ENCODE peak calls at places on chromosomes 11 and 22, in five cellular contexts. V, W, Q, S and T are unnamed samples.

GRCh38 chr22:19103881-19104821 is 18.1 kb downstream of the DGCR2 start:
- DNase-seq in W (no peak), V (peak), Q (no peak), S (no peak), T (no peak)

GRCh38 chr11:12016246-12016645 is 7.8 kb upstream of the DKK3 start:
- DNase-seq in V (no peak), Q (no peak), S (no peak), W (no peak), T (no peak)

GRCh38 chr22:32909561-32910348 is 108.2 kb downstream of the TIMP3 start:
- DNase-seq in S (no peak), Q (no peak), V (no peak), W (no peak), T (no peak)

GRCh38 chr22:23251445-23252093 is 71.3 kb downstream of the BCR start:
- DNase-seq in V (no peak), S (peak), Q (peak), W (peak), T (peak)

GRCh38 chr11:91104237-91104636 is 881.4 kb upstream of the CHORDC1 start:
- DNase-seq in Q (peak), V (peak), W (no peak), S (peak), T (peak)

GRCh38 chr11:2929511-2929879 is 275 bp upstream of the PHLDA2 start:
- DNase-seq in V (peak), Q (peak), W (peak), S (peak), T (peak)

GRCh38 chr11:102026975-102027374 is 20.3 kb upstream of the CFAP300 start:
- DNase-seq in V (no peak), S (no peak), W (no peak), Q (no peak), T (no peak)

GRCh38 chr22:24055283-24055682 is 44.2 kb downstream of the CABIN1 start:
- DNase-seq in W (no peak), Q (no peak), S (no peak), V (no peak), T (no peak)

GRCh38 chr22:17920145-17920605 is 104.2 kb downstream of the MICAL3 start:
- DNase-seq in V (no peak), S (peak), W (peak), Q (no peak), T (peak)
- TF ChIP-seq CTCF in V (no peak), S (no peak), W (no peak), Q (no peak), T (no peak)

GRCh38 chr22:21094911-21095772 is 49.4 kb downstream of the LRRC74B start:
- DNase-seq in S (no peak), Q (no peak), W (no peak), V (no peak), T (no peak)

GRCh38 chr22:21095773-21096107 is 50.0 kb downstream of the LRRC74B start:
- DNase-seq in V (no peak), S (no peak), Q (no peak), W (no peak), T (no peak)

GRCh38 chr22:21099578-21099977 is 53.8 kb downstream of the LRRC74B start:
- DNase-seq in S (no peak), Q (no peak), V (no peak), W (no peak), T (no peak)

GRCh38 chr22:21100149-21101032 is 54.6 kb downstream of the LRRC74B start:
- DNase-seq in V (no peak), Q (no peak), S (no peak), W (no peak), T (no peak)

DNA sequence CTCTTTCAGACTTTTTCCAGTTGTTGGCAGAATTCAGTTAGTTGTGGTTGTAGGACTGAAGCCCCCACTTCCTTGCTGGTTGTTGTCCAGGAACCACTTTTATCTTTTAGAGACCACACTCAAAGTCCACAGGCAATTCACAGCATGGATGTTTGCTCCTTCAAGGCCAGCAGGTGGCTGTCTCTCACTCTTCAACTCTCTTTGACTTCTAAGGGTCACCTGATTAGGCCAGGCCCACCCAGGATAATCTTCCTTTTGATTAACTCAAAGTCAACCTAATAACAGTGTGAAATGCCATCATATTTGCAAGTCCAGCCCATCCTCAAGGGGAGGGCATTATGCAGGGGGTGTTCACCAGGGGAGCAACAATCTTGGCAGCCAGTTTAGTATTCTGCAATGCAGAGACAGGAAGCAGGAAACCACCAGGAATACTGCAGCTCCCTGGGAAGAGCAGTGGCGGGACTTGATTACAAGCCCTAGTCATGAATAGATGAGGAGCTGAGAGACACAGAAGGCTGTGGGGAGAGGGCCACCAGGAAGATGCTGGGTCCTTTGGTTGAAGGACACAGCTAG is 52.4 kb downstream of the LRRC74B start:
- DNase-seq in Q (no peak), W (no peak), V (no peak), S (peak), T (peak)
- TF ChIP-seq CTCF in Q (no peak), W (peak), V (no peak), S (no peak), T (no peak)

GRCh38 chr11:70944636-70945035 is 307.7 kb downstream of the SHANK2 start:
- DNase-seq in Q (no peak), S (no peak), V (no peak), W (no peak), T (no peak)
- TF ChIP-seq CTCF in Q (no peak), S (no peak), V (no peak), W (no peak), T (no peak)

GRCh38 chr11:103202048-103202651 is 92.9 kb downstream of the DYNC2H1 start:
- DNase-seq in W (no peak), S (peak), V (peak), Q (peak), T (peak)
- TF ChIP-seq CTCF in W (no peak), S (peak), V (peak), Q (peak), T (peak)